ENCODE peak calls at places on chromosomes 6 and 20, in nine cellular contexts. One of them, this sample, is unnamed.
A peak's percentile ranks its signal among the peaks of the same experiment; 100 is the strongest.

GRCh38 chr6:10838794-10839333 is 525 bp upstream of the MAK start:
- DNase-seq in OCI-LY7: peak; percentile 74
- DNase-seq in CD8-positive, alpha-beta T cell: no peak
- DNase-seq in upper lobe of right lung: no peak
- DNase-seq in adrenal gland: no peak
- DNase-seq in astrocyte: no peak
- DNase-seq in MCF 10A: no peak
- DNase-seq in neural progenitor cell: no peak
- DNase-seq in mesothelial cell of epicardium: no peak
- DNase-seq in this sample: no peak

GRCh38 chr6:89941031-89941775 is 46.9 kb downstream of the GJA10 start:
- DNase-seq in OCI-LY7: no peak
- DNase-seq in CD8-positive, alpha-beta T cell: no peak
- DNase-seq in upper lobe of right lung: peak; percentile 74
- DNase-seq in adrenal gland: no peak
- DNase-seq in astrocyte: peak; percentile 39
- DNase-seq in MCF 10A: no peak
- DNase-seq in neural progenitor cell: no peak
- DNase-seq in mesothelial cell of epicardium: no peak
- DNase-seq in this sample: no peak

GRCh38 chr6:56176741-56177140 is 70.6 kb downstream of the COL21A1 start:
- DNase-seq in OCI-LY7: no peak
- DNase-seq in CD8-positive, alpha-beta T cell: no peak
- DNase-seq in upper lobe of right lung: no peak
- DNase-seq in adrenal gland: no peak
- DNase-seq in astrocyte: no peak
- DNase-seq in MCF 10A: no peak
- DNase-seq in neural progenitor cell: no peak
- DNase-seq in mesothelial cell of epicardium: no peak
- DNase-seq in this sample: no peak

GRCh38 chr6:158050107-158050735 is 68.6 kb downstream of the SYNJ2 start:
- DNase-seq in OCI-LY7: no peak
- DNase-seq in CD8-positive, alpha-beta T cell: no peak
- DNase-seq in upper lobe of right lung: peak; percentile 34
- DNase-seq in adrenal gland: no peak
- DNase-seq in astrocyte: no peak
- DNase-seq in MCF 10A: no peak
- DNase-seq in neural progenitor cell: no peak
- DNase-seq in mesothelial cell of epicardium: no peak
- DNase-seq in this sample: no peak

GRCh38 chr6:156585859-156586258 is 191.3 kb upstream of the ARID1B start:
- DNase-seq in OCI-LY7: no peak
- DNase-seq in CD8-positive, alpha-beta T cell: no peak
- DNase-seq in upper lobe of right lung: no peak
- DNase-seq in adrenal gland: no peak
- DNase-seq in astrocyte: no peak
- DNase-seq in MCF 10A: peak; percentile 15
- DNase-seq in neural progenitor cell: no peak
- DNase-seq in mesothelial cell of epicardium: no peak
- DNase-seq in this sample: no peak

GRCh38 chr6:130643361-130643760 is 183.8 kb upstream of the SMLR1 start:
- DNase-seq in OCI-LY7: no peak
- DNase-seq in CD8-positive, alpha-beta T cell: no peak
- DNase-seq in upper lobe of right lung: no peak
- DNase-seq in adrenal gland: no peak
- DNase-seq in astrocyte: no peak
- DNase-seq in MCF 10A: no peak
- DNase-seq in neural progenitor cell: no peak
- DNase-seq in mesothelial cell of epicardium: no peak
- DNase-seq in this sample: no peak

GRCh38 chr6:5126214-5126613 is 41.1 kb downstream of the PPP1R3G start:
- DNase-seq in OCI-LY7: no peak
- DNase-seq in CD8-positive, alpha-beta T cell: no peak
- DNase-seq in upper lobe of right lung: no peak
- DNase-seq in adrenal gland: no peak
- DNase-seq in astrocyte: peak; percentile 74
- DNase-seq in MCF 10A: no peak
- DNase-seq in neural progenitor cell: no peak
- DNase-seq in mesothelial cell of epicardium: no peak
- DNase-seq in this sample: peak; percentile 10

GRCh38 chr6:156434049-156434794 is 343.0 kb upstream of the ARID1B start:
- DNase-seq in OCI-LY7: no peak
- DNase-seq in CD8-positive, alpha-beta T cell: no peak
- DNase-seq in upper lobe of right lung: no peak
- DNase-seq in adrenal gland: no peak
- DNase-seq in astrocyte: no peak
- DNase-seq in MCF 10A: no peak
- DNase-seq in neural progenitor cell: no peak
- DNase-seq in mesothelial cell of epicardium: no peak
- DNase-seq in this sample: no peak

GRCh38 chr6:158654498-158654897 is 4.6 kb downstream of the SYTL3 start:
- DNase-seq in OCI-LY7: no peak
- DNase-seq in CD8-positive, alpha-beta T cell: no peak
- DNase-seq in upper lobe of right lung: peak; percentile 80
- DNase-seq in adrenal gland: peak; percentile 77
- DNase-seq in astrocyte: peak; percentile 85
- DNase-seq in MCF 10A: peak; percentile 48
- DNase-seq in neural progenitor cell: no peak
- DNase-seq in mesothelial cell of epicardium: no peak
- DNase-seq in this sample: peak; percentile 90

GRCh38 chr20:58597021-58597940 is 53.8 kb upstream of the STX16 start:
- DNase-seq in OCI-LY7: no peak
- DNase-seq in CD8-positive, alpha-beta T cell: no peak
- DNase-seq in upper lobe of right lung: no peak
- DNase-seq in adrenal gland: no peak
- DNase-seq in astrocyte: peak; percentile 21
- DNase-seq in MCF 10A: no peak
- DNase-seq in neural progenitor cell: peak; percentile 67
- DNase-seq in mesothelial cell of epicardium: no peak
- DNase-seq in this sample: no peak

GRCh38 chr20:53492212-53492611 is 101.4 kb downstream of the ZNF217 start:
- DNase-seq in OCI-LY7: no peak
- DNase-seq in CD8-positive, alpha-beta T cell: no peak
- DNase-seq in upper lobe of right lung: no peak
- DNase-seq in adrenal gland: no peak
- DNase-seq in astrocyte: no peak
- DNase-seq in MCF 10A: peak; percentile 27
- DNase-seq in neural progenitor cell: no peak
- DNase-seq in mesothelial cell of epicardium: no peak
- DNase-seq in this sample: no peak

GRCh38 chr6:129671442-129672344 is 38.3 kb downstream of the ARHGAP18 start:
- DNase-seq in OCI-LY7: peak; percentile 29
- DNase-seq in CD8-positive, alpha-beta T cell: peak; percentile 61
- DNase-seq in upper lobe of right lung: peak; percentile 82
- DNase-seq in adrenal gland: no peak
- DNase-seq in astrocyte: no peak
- DNase-seq in MCF 10A: peak; percentile 58
- DNase-seq in neural progenitor cell: peak; percentile 33
- DNase-seq in mesothelial cell of epicardium: no peak
- DNase-seq in this sample: no peak

GRCh38 chr6:16333580-16333979 is 95.2 kb downstream of the GMPR start:
- DNase-seq in OCI-LY7: no peak
- DNase-seq in CD8-positive, alpha-beta T cell: no peak
- DNase-seq in upper lobe of right lung: no peak
- DNase-seq in adrenal gland: no peak
- DNase-seq in astrocyte: peak; percentile 85
- DNase-seq in MCF 10A: peak; percentile 81
- DNase-seq in neural progenitor cell: no peak
- DNase-seq in mesothelial cell of epicardium: no peak
- DNase-seq in this sample: peak; percentile 51

GRCh38 chr6:73299171-73300073 is 36.4 kb upstream of the KHDC1 start:
- DNase-seq in OCI-LY7: no peak
- DNase-seq in CD8-positive, alpha-beta T cell: no peak
- DNase-seq in upper lobe of right lung: no peak
- DNase-seq in adrenal gland: no peak
- DNase-seq in astrocyte: no peak
- DNase-seq in MCF 10A: no peak
- DNase-seq in neural progenitor cell: no peak
- DNase-seq in mesothelial cell of epicardium: no peak
- DNase-seq in this sample: no peak
- TF ChIP-seq CTCF in OCI-LY7: no peak
- TF ChIP-seq CTCF in CD8-positive, alpha-beta T cell: no peak
- TF ChIP-seq CTCF in upper lobe of right lung: no peak
- TF ChIP-seq CTCF in adrenal gland: no peak
- TF ChIP-seq CTCF in astrocyte: no peak
- TF ChIP-seq CTCF in MCF 10A: no peak
- TF ChIP-seq CTCF in neural progenitor cell: no peak
- TF ChIP-seq CTCF in mesothelial cell of epicardium: no peak
- TF ChIP-seq CTCF in this sample: no peak

GRCh38 chr20:36384022-36384619 is 78.0 kb downstream of the DLGAP4 start:
- DNase-seq in OCI-LY7: peak; percentile 49
- DNase-seq in CD8-positive, alpha-beta T cell: no peak
- DNase-seq in upper lobe of right lung: no peak
- DNase-seq in adrenal gland: no peak
- DNase-seq in astrocyte: peak; percentile 9
- DNase-seq in MCF 10A: peak; percentile 74
- DNase-seq in neural progenitor cell: peak; percentile 92
- DNase-seq in mesothelial cell of epicardium: no peak
- DNase-seq in this sample: peak; percentile 20
- TF ChIP-seq CTCF in OCI-LY7: peak; percentile 55
- TF ChIP-seq CTCF in CD8-positive, alpha-beta T cell: no peak
- TF ChIP-seq CTCF in upper lobe of right lung: no peak
- TF ChIP-seq CTCF in adrenal gland: no peak
- TF ChIP-seq CTCF in astrocyte: peak; percentile 21
- TF ChIP-seq CTCF in MCF 10A: peak; percentile 9
- TF ChIP-seq CTCF in neural progenitor cell: peak; percentile 55
- TF ChIP-seq CTCF in mesothelial cell of epicardium: no peak
- TF ChIP-seq CTCF in this sample: peak; percentile 29

GRCh38 chr6:148700713-148701392 is 46.0 kb upstream of the UST start:
- DNase-seq in OCI-LY7: no peak
- DNase-seq in CD8-positive, alpha-beta T cell: no peak
- DNase-seq in upper lobe of right lung: no peak
- DNase-seq in adrenal gland: no peak
- DNase-seq in astrocyte: peak; percentile 30
- DNase-seq in MCF 10A: peak; percentile 43
- DNase-seq in neural progenitor cell: peak; percentile 23
- DNase-seq in mesothelial cell of epicardium: no peak
- DNase-seq in this sample: peak; percentile 18

GRCh38 chr6:148701393-148701774 is 45.4 kb upstream of the UST start:
- DNase-seq in OCI-LY7: no peak
- DNase-seq in CD8-positive, alpha-beta T cell: no peak
- DNase-seq in upper lobe of right lung: no peak
- DNase-seq in adrenal gland: no peak
- DNase-seq in astrocyte: no peak
- DNase-seq in MCF 10A: no peak
- DNase-seq in neural progenitor cell: no peak
- DNase-seq in mesothelial cell of epicardium: no peak
- DNase-seq in this sample: no peak

GRCh38 chr6:148697895-148698440 is 48.9 kb upstream of the UST start:
- DNase-seq in OCI-LY7: no peak
- DNase-seq in CD8-positive, alpha-beta T cell: no peak
- DNase-seq in upper lobe of right lung: no peak
- DNase-seq in adrenal gland: no peak
- DNase-seq in astrocyte: no peak
- DNase-seq in MCF 10A: no peak
- DNase-seq in neural progenitor cell: no peak
- DNase-seq in mesothelial cell of epicardium: no peak
- DNase-seq in this sample: no peak

GRCh38 chr6:148698671-148699180 is 48.1 kb upstream of the UST start:
- DNase-seq in OCI-LY7: no peak
- DNase-seq in CD8-positive, alpha-beta T cell: no peak
- DNase-seq in upper lobe of right lung: no peak
- DNase-seq in adrenal gland: no peak
- DNase-seq in astrocyte: no peak
- DNase-seq in MCF 10A: no peak
- DNase-seq in neural progenitor cell: no peak
- DNase-seq in mesothelial cell of epicardium: no peak
- DNase-seq in this sample: no peak

DNA sequence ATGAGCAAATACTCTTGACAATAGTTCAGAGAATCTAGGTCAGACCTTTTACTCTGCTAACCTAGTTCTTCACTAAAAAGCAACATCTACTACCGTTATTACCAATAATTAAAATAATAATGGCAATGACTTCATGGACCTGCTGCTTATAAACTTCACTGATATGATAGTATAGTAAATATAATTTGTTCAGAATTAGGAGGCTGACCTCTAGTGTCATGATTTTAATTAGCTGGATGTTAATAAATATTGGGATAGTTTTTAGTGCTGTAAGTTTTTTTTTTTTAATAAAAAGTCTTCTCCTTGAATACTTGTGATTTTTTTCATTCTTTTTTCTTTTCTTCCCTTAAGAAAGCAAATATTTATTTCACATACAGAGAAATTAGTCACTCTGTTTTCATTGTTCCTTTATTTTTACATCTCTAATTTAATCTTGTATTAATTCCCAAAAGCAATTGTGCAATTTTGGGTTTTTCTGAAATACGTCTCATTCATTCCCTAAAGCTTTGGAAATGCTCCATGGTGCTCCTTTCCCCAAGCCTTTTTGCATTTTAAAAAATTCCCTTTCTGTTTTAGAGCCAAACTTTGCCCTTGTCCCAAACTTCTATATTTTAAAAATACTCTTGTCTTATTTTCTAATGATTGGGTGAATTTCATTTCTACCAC is 46.6 kb upstream of the UST start:
- DNase-seq in OCI-LY7: no peak
- DNase-seq in CD8-positive, alpha-beta T cell: no peak
- DNase-seq in upper lobe of right lung: no peak
- DNase-seq in adrenal gland: no peak
- DNase-seq in astrocyte: no peak
- DNase-seq in MCF 10A: peak; percentile 39
- DNase-seq in neural progenitor cell: no peak
- DNase-seq in mesothelial cell of epicardium: no peak
- DNase-seq in this sample: no peak
- TF ChIP-seq CTCF in OCI-LY7: peak; percentile 52
- TF ChIP-seq CTCF in CD8-positive, alpha-beta T cell: no peak
- TF ChIP-seq CTCF in upper lobe of right lung: no peak
- TF ChIP-seq CTCF in adrenal gland: no peak
- TF ChIP-seq CTCF in astrocyte: no peak
- TF ChIP-seq CTCF in MCF 10A: no peak
- TF ChIP-seq CTCF in neural progenitor cell: no peak
- TF ChIP-seq CTCF in mesothelial cell of epicardium: no peak
- TF ChIP-seq CTCF in this sample: no peak

GRCh38 chr20:63188641-63189321 is 27.1 kb downstream of the YTHDF1 start:
- DNase-seq in OCI-LY7: peak; percentile 15
- DNase-seq in CD8-positive, alpha-beta T cell: no peak
- DNase-seq in upper lobe of right lung: no peak
- DNase-seq in adrenal gland: no peak
- DNase-seq in astrocyte: no peak
- DNase-seq in MCF 10A: no peak
- DNase-seq in neural progenitor cell: no peak
- DNase-seq in mesothelial cell of epicardium: no peak
- DNase-seq in this sample: no peak

GRCh38 chr20:63190828-63191227 is 25.1 kb downstream of the YTHDF1 start:
- DNase-seq in OCI-LY7: no peak
- DNase-seq in CD8-positive, alpha-beta T cell: no peak
- DNase-seq in upper lobe of right lung: no peak
- DNase-seq in adrenal gland: no peak
- DNase-seq in astrocyte: no peak
- DNase-seq in MCF 10A: no peak
- DNase-seq in neural progenitor cell: no peak
- DNase-seq in mesothelial cell of epicardium: no peak
- DNase-seq in this sample: no peak

GRCh38 chr20:63191400-63191799 is 24.5 kb downstream of the YTHDF1 start:
- DNase-seq in OCI-LY7: no peak
- DNase-seq in CD8-positive, alpha-beta T cell: no peak
- DNase-seq in upper lobe of right lung: no peak
- DNase-seq in adrenal gland: no peak
- DNase-seq in astrocyte: no peak
- DNase-seq in MCF 10A: peak; percentile 92
- DNase-seq in neural progenitor cell: no peak
- DNase-seq in mesothelial cell of epicardium: no peak
- DNase-seq in this sample: no peak

GRCh38 chr20:63189322-63189642 is 26.6 kb downstream of the YTHDF1 start:
- DNase-seq in OCI-LY7: no peak
- DNase-seq in CD8-positive, alpha-beta T cell: no peak
- DNase-seq in upper lobe of right lung: no peak
- DNase-seq in adrenal gland: no peak
- DNase-seq in astrocyte: no peak
- DNase-seq in MCF 10A: no peak
- DNase-seq in neural progenitor cell: no peak
- DNase-seq in mesothelial cell of epicardium: no peak
- DNase-seq in this sample: no peak

GRCh38 chr20:63189846-63190559 is 25.9 kb downstream of the YTHDF1 start:
- DNase-seq in OCI-LY7: no peak
- DNase-seq in CD8-positive, alpha-beta T cell: no peak
- DNase-seq in upper lobe of right lung: no peak
- DNase-seq in adrenal gland: no peak
- DNase-seq in astrocyte: no peak
- DNase-seq in MCF 10A: no peak
- DNase-seq in neural progenitor cell: no peak
- DNase-seq in mesothelial cell of epicardium: no peak
- DNase-seq in this sample: no peak
- TF ChIP-seq CTCF in OCI-LY7: no peak
- TF ChIP-seq CTCF in CD8-positive, alpha-beta T cell: no peak
- TF ChIP-seq CTCF in upper lobe of right lung: no peak
- TF ChIP-seq CTCF in adrenal gland: no peak
- TF ChIP-seq CTCF in astrocyte: no peak
- TF ChIP-seq CTCF in MCF 10A: no peak
- TF ChIP-seq CTCF in neural progenitor cell: no peak
- TF ChIP-seq CTCF in mesothelial cell of epicardium: no peak
- TF ChIP-seq CTCF in this sample: no peak